ENCODE peak calls at places on chromosomes 13 and 19, in four cellular contexts. V is GM12891, E is K562, K is GM12878. D is an unnamed sample.

GRCh38 chr13:67341406-67341805 is 111.3 kb upstream of the PCDH9 start:
- DNase-seq in V (no peak), E (no peak), K (no peak), D (no peak)

GRCh38 chr19:4350726-4351125 is 7.4 kb downstream of the MPND start:
- DNase-seq in V (no peak), E (no peak), K (no peak), D (no peak)

GRCh38 chr19:7348587-7349230 is at the start of gene ARHGEF18:
- DNase-seq in V (no peak), E (no peak), K (peak), D (peak)

GRCh38 chr13:107210216-107211010 is 642.5 kb upstream of the ARGLU1 start:
- DNase-seq in V (no peak), E (no peak), K (no peak), D (no peak)

GRCh38 chr19:42407085-42407815 is 17.2 kb upstream of the CNFN start:
- DNase-seq in V (no peak), E (no peak), K (no peak), D (no peak)

GRCh38 chr19:41696402-41697197 is 8.5 kb upstream of the CEACAM7 start:
- DNase-seq in V (no peak), E (no peak), K (no peak), D (no peak)

GRCh38 chr13:42110410-42111155 is 62.1 kb downstream of the DGKH start:
- DNase-seq in V (peak), E (peak), K (peak), D (peak)

GRCh38 chr19:46972301-46972700 is 47.3 kb upstream of the NPAS1 start:
- DNase-seq in V (no peak), E (no peak), K (no peak), D (no peak)

GRCh38 chr19:516884-517424 is 9.7 kb downstream of the TPGS1 start:
- DNase-seq in V (no peak), E (no peak), K (no peak), D (no peak)

GRCh38 chr19:16325161-16325527 is 518 bp downstream of the KLF2 start:
- DNase-seq in V (no peak), E (peak), K (no peak), D (no peak)

GRCh38 chr13:52738719-52739467 is 727 bp downstream of the CNMD start:
- DNase-seq in V (peak), E (peak), K (no peak), D (no peak)

GRCh38 chr19:23436944-23437343 is 41.7 kb upstream of the ZNF91 start:
- DNase-seq in V (no peak), E (peak), K (no peak), D (no peak)
- TF ChIP-seq SPI1 in V (no peak), E (no peak), K (no peak), D (no peak)

GRCh38 chr19:12703056-12703455 is 6.6 kb upstream of the FBXW9 start:
- DNase-seq in V (no peak), E (peak), K (no peak), D (no peak)
- TF ChIP-seq SPI1 in V (no peak), E (no peak), K (no peak), D (no peak)

GRCh38 chr19:44576843-44577565 is 36.4 kb upstream of the IGSF23 start:
- DNase-seq in V (no peak), E (peak), K (no peak), D (no peak)
- TF ChIP-seq SPI1 in V (no peak), E (no peak), K (no peak), D (no peak)

DNA sequence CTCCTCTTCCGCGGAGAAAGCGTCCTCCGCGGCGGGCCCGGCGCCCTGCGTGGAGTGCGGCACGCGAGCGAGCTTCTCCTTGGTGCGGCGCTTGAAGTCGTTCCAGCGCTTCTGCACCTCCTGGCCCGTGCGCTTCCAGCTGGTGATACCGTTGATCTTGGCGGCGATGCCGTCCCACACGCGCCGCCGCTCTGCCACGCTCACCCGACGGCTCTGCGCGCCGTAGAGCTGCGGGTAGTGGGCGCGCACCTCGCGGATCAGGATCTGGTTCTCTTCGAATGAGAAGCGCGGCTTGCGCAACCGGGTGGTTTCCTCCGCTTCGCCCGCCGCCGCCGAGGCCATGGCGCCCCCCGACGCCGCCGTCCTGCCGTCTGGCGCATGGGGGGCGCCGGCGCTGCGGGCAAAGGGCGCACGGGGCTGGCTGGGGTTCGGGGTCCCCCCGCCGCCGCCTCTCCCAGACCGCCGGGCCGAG is 945 bp downstream of the MYPOP start:
- DNase-seq in V (no peak), E (no peak), K (no peak), D (peak)
- TF ChIP-seq SPI1 in V (no peak), E (no peak), K (no peak), D (no peak)